ENCODE peak calls at places on chromosomes 1 and 21, in four cellular contexts. Z, B, N and I are unnamed samples.

GRCh38 chr1:233005703-233006102 is 55.3 kb downstream of the NTPCR start:
- DNase-seq in Z (no peak), B (no peak), N (no peak), I (peak; percentile 68)

GRCh38 chr1:28594661-28595411 is 2.8 kb downstream of the RAB42 start:
- DNase-seq in Z (peak; percentile 61), B (no peak), N (no peak), I (no peak)

GRCh38 chr1:244165701-244166100 is 114.6 kb downstream of the ZBTB18 start:
- DNase-seq in Z (no peak), B (no peak), N (no peak), I (no peak)

GRCh38 chr1:218584418-218585155 is 239.5 kb downstream of the TGFB2 start:
- DNase-seq in Z (no peak), B (no peak), N (no peak), I (no peak)

GRCh38 chr21:15080504-15080903 is 15.7 kb upstream of the NRIP1 start:
- DNase-seq in Z (no peak), B (no peak), N (no peak), I (peak; percentile 6)

GRCh38 chr1:237220243-237220642 is 178.3 kb downstream of the RYR2 start:
- DNase-seq in Z (no peak), B (no peak), N (no peak), I (no peak)

GRCh38 chr1:235597867-235598553 is 51.6 kb downstream of the GNG4 start:
- DNase-seq in Z (no peak), B (peak; percentile 41), N (no peak), I (no peak)

GRCh38 chr1:243968413-243968812 is 82.7 kb upstream of the ZBTB18 start:
- DNase-seq in Z (no peak), B (no peak), N (no peak), I (no peak)

GRCh38 chr1:155103325-155103724 is 24.4 kb upstream of the EFNA1 start:
- DNase-seq in Z (no peak), B (no peak), N (no peak), I (no peak)

GRCh38 chr1:201254625-201255469 is 28.5 kb upstream of the PKP1 start:
- DNase-seq in Z (peak; percentile 96), B (peak; percentile 96), N (no peak), I (peak; percentile 97)

GRCh38 chr1:29105822-29106221 is 17.9 kb downstream of the TMEM200B start:
- DNase-seq in Z (no peak), B (no peak), N (no peak), I (no peak)

GRCh38 chr1:119988316-119989067 is 81.0 kb downstream of the NOTCH2 start:
- DNase-seq in Z (no peak), B (no peak), N (no peak), I (no peak)

GRCh38 chr1:41357451-41358151 is 3.6 kb upstream of the FOXO6 start:
- DNase-seq in Z (peak; percentile 17), B (no peak), N (no peak), I (peak; percentile 56)

GRCh38 chr21:44497641-44498243 is 42.3 kb downstream of the KRTAP10-1 start:
- DNase-seq in Z (no peak), B (no peak), N (no peak), I (no peak)

GRCh38 chr1:116820362-116820761 is 66.1 kb downstream of the CD2 start:
- DNase-seq in Z (no peak), B (no peak), N (no peak), I (no peak)

GRCh38 chr1:111441573-111442192 is 7.4 kb downstream of the WDR77 start:
- DNase-seq in Z (peak; percentile 75), B (peak; percentile 54), N (no peak), I (peak; percentile 33)

GRCh38 chr1:30001011-30001410 is 722.4 kb downstream of the MATN1 start:
- DNase-seq in Z (no peak), B (no peak), N (no peak), I (no peak)

GRCh38 chr1:52037909-52038308 is 4.3 kb upstream of the KTI12 start:
- DNase-seq in Z (no peak), B (no peak), N (no peak), I (no peak)

GRCh38 chr1:155083865-155084721 is 5.5 kb downstream of the EFNA3 start:
- DNase-seq in Z (no peak), B (no peak), N (no peak), I (peak; percentile 41)

GRCh38 chr1:85571830-85572229 is 8.7 kb upstream of the CCN1 start:
- DNase-seq in Z (no peak), B (no peak), N (no peak), I (no peak)

GRCh38 chr1:159177273-159177907 is 6.0 kb downstream of the CADM3 start:
- DNase-seq in Z (peak; percentile 73), B (peak; percentile 65), N (no peak), I (no peak)

GRCh38 chr1:172507741-172508140 is 25.2 kb upstream of the SUCO start:
- DNase-seq in Z (no peak), B (no peak), N (no peak), I (no peak)

GRCh38 chr1:248622491-248623106 is 12.3 kb downstream of the OR2T11 start:
- DNase-seq in Z (no peak), B (peak; percentile 6), N (no peak), I (peak; percentile 35)

GRCh38 chr21:36756527-36756926 is 57.6 kb downstream of the SIM2 start:
- DNase-seq in Z (no peak), B (no peak), N (no peak), I (no peak)

GRCh38 chr1:216662681-216663080 is 60.5 kb downstream of the ESRRG start:
- DNase-seq in Z (no peak), B (no peak), N (no peak), I (no peak)

GRCh38 chr21:44530221-44530902 is 9.6 kb downstream of the KRTAP10-1 start:
- DNase-seq in Z (no peak), B (no peak), N (no peak), I (no peak)

GRCh38 chr1:118101445-118101844 is 83.6 kb downstream of the SPAG17 start:
- DNase-seq in Z (no peak), B (no peak), N (no peak), I (no peak)

GRCh38 chr1:170685166-170685565 is 21.2 kb downstream of the PRRX1 start:
- DNase-seq in Z (no peak), B (no peak), N (no peak), I (no peak)

GRCh38 chr1:209404577-209404976 is 178.9 kb upstream of the CAMK1G start:
- DNase-seq in Z (no peak), B (no peak), N (no peak), I (no peak)

GRCh38 chr1:245197911-245198379 is 43.2 kb downstream of the KIF26B start:
- DNase-seq in Z (no peak), B (no peak), N (no peak), I (peak; percentile 52)

GRCh38 chr1:226405411-226405988 is 2.4 kb downstream of the PARP1 start:
- DNase-seq in Z (peak; percentile 42), B (no peak), N (no peak), I (no peak)

GRCh38 chr1:226402615-226403521 is 5.0 kb downstream of the PARP1 start:
- DNase-seq in Z (no peak), B (no peak), N (no peak), I (no peak)

GRCh38 chr1:226404063-226404903 is 3.6 kb downstream of the PARP1 start:
- DNase-seq in Z (no peak), B (no peak), N (no peak), I (peak; percentile 38)

GRCh38 chr1:226404904-226405222 is 3.0 kb downstream of the PARP1 start:
- DNase-seq in Z (peak; percentile 70), B (no peak), N (no peak), I (no peak)

DNA sequence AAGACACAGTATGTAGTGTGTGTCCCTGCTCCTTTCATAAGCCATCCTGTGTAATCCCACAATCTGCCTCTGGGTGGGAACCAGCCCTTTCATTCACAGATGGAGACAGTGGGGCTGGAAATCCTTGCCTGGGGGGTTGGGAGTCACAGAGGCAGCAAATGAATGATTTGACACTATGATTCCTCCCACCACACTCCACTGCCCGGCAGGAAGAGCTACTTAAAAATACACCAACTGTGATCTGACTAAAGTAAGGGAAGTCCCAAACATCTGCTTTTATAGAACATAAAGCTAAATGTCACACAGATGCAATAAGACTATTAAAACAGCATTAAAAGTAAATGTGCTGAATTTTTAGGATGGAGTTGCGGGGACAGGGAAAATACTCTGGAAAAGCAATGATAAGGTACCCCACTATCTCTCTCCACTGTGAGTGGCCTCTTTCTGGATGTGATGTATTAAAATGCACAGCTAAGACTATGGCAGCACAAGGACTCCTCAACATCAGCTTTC is 4.3 kb downstream of the PARP1 start:
- DNase-seq in Z (peak; percentile 32), B (peak; percentile 80), N (no peak), I (peak; percentile 60)
- TF ChIP-seq USF1 in Z (no peak), B (no peak), N (no peak), I (no peak)

GRCh38 chr1:6121021-6121421 is 59.1 kb downstream of the CHD5 start:
- DNase-seq in Z (peak; percentile 13), B (no peak), N (no peak), I (no peak)

GRCh38 chr1:6123816-6124215 is 56.3 kb downstream of the CHD5 start:
- DNase-seq in Z (peak; percentile 10), B (no peak), N (no peak), I (no peak)

GRCh38 chr1:6124341-6124740 is 55.8 kb downstream of the CHD5 start:
- DNase-seq in Z (peak; percentile 8), B (no peak), N (no peak), I (no peak)

GRCh38 chr1:6123083-6123482 is 57.0 kb downstream of the CHD5 start:
- DNase-seq in Z (peak; percentile 5), B (no peak), N (no peak), I (no peak)

DNA sequence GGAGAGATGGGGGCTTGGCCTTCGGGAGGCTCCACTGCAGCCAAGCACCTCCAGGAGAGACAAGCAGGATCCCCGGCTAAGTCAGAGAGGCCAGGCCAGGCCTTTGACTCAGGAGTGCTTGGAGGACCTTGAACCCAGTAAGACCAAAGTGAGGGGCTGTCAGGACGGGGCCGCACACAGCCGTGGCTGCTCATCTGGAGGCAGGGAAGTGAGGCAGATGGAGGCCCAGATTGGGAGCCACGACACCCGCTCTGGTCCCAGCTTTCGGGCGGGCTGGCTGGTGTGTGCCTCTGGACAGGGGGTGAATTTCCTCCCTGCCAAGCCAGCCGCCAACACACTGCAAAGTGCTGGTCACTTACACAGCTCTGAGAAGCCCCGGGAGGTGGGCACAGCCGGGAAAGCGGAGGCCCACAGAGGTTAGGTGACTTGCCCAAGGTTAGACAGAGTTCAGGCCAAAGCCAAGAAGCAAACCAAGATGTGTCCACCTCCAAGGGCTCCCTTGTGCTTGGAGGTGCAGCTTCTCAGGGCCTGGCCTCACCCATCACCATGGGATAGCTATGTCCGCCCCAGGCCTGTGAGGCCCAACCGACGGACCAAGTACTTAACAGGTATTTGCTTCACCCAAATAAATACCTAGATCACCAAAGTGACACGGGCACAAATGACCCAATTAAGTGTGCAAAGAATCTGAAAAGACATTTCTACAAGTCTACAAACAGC is 58.3 kb downstream of the CHD5 start:
- DNase-seq in Z (peak; percentile 7), B (no peak), N (no peak), I (no peak)
- TF ChIP-seq USF1 in Z (no peak), B (no peak), N (no peak), I (no peak)

GRCh38 chr1:113459279-113459678 is 69.0 kb downstream of the MAGI3 start:
- DNase-seq in Z (no peak), B (no peak), N (no peak), I (no peak)

GRCh38 chr1:113455374-113455773 is 65.1 kb downstream of the MAGI3 start:
- DNase-seq in Z (no peak), B (no peak), N (no peak), I (no peak)

GRCh38 chr1:113453771-113454083 is 63.4 kb downstream of the MAGI3 start:
- DNase-seq in Z (no peak), B (no peak), N (no peak), I (peak; percentile 13)

GRCh38 chr1:113452921-113453770 is 62.8 kb downstream of the MAGI3 start:
- DNase-seq in Z (peak; percentile 12), B (peak; percentile 20), N (no peak), I (peak; percentile 26)

GRCh38 chr1:113456967-113457366 is 66.7 kb downstream of the MAGI3 start:
- DNase-seq in Z (no peak), B (no peak), N (no peak), I (no peak)
- TF ChIP-seq USF1 in Z (no peak), B (no peak), N (no peak), I (no peak)

GRCh38 chr1:199644912-199645311 is 382.6 kb upstream of the NR5A2 start:
- DNase-seq in Z (no peak), B (no peak), N (no peak), I (no peak)
- TF ChIP-seq USF1 in Z (no peak), B (no peak), N (no peak), I (no peak)